ENCODE peak calls at places on chromosomes 12 and 14, in nine cellular contexts. T is neural progenitor cell, Y is lung, B is right atrium auricular region, X is uterus, J is foreskin keratinocyte, L is psoas muscle, A is breast epithelium, V is transverse colon. U is an unnamed sample.

GRCh38 chr12:105672576-105672975 is 342.1 kb downstream of the C12orf75 start:
- DNase-seq in T (no peak), Y (peak; percentile 42), B (peak; percentile 85), X (peak; percentile 71), J (no peak), L (peak; percentile 60), A (no peak), V (peak; percentile 41), U (no peak)

GRCh38 chr12:104828015-104828414 is 130.1 kb downstream of the SLC41A2 start:
- DNase-seq in T (no peak), Y (no peak), B (no peak), X (no peak), J (no peak), L (no peak), A (no peak), V (no peak), U (no peak)

GRCh38 chr12:40106655-40107054 is 774 bp upstream of the SLC2A13 start:
- DNase-seq in T (no peak), Y (no peak), B (no peak), X (no peak), J (no peak), L (no peak), A (no peak), V (no peak), U (no peak)

GRCh38 chr12:130768120-130768519 is 52.0 kb upstream of the RIMBP2 start:
- DNase-seq in T (no peak), Y (no peak), B (no peak), X (no peak), J (peak; percentile 86), L (no peak), A (no peak), V (no peak), U (no peak)

GRCh38 chr12:121613424-121613823 is 12.9 kb upstream of the ORAI1 start:
- DNase-seq in T (no peak), Y (no peak), B (no peak), X (no peak), J (no peak), L (no peak), A (no peak), V (no peak), U (no peak)

GRCh38 chr12:39993261-39993660 is 112.6 kb downstream of the SLC2A13 start:
- DNase-seq in T (no peak), Y (no peak), B (no peak), X (no peak), J (no peak), L (no peak), A (no peak), V (no peak), U (no peak)

GRCh38 chr14:63269561-63270225 is 49.0 kb downstream of the GPHB5 start:
- DNase-seq in T (no peak), Y (no peak), B (no peak), X (peak; percentile 45), J (no peak), L (no peak), A (no peak), V (no peak), U (no peak)

GRCh38 chr14:59067135-59067894 is 121.2 kb upstream of the DAAM1 start:
- DNase-seq in T (no peak), Y (no peak), B (no peak), X (no peak), J (peak; percentile 54), L (no peak), A (no peak), V (peak; percentile 19), U (no peak)

GRCh38 chr14:61145903-61146411 is 135.2 kb downstream of the TMEM30B start:
- DNase-seq in T (peak; percentile 11), Y (peak; percentile 26), B (no peak), X (no peak), J (peak; percentile 74), L (no peak), A (no peak), V (no peak), U (no peak)

GRCh38 chr12:57887631-57888406 is 41.3 kb upstream of the CTDSP2 start:
- DNase-seq in T (no peak), Y (peak; percentile 33), B (no peak), X (peak; percentile 59), J (peak; percentile 55), L (no peak), A (no peak), V (peak; percentile 31), U (no peak)

GRCh38 chr12:113473942-113474341 is 2.3 kb upstream of the LHX5 start:
- DNase-seq in T (peak; percentile 72), Y (no peak), B (no peak), X (no peak), J (no peak), L (no peak), A (no peak), V (no peak), U (no peak)

GRCh38 chr12:100248886-100249285 is 18.0 kb downstream of the DEPDC4 start:
- DNase-seq in T (no peak), Y (no peak), B (no peak), X (no peak), J (no peak), L (no peak), A (no peak), V (no peak), U (no peak)

GRCh38 chr12:15854916-15855315 is 27.3 kb upstream of the STRAP start:
- DNase-seq in T (peak; percentile 74), Y (no peak), B (no peak), X (no peak), J (no peak), L (no peak), A (no peak), V (no peak), U (no peak)

GRCh38 chr12:6438345-6438744 is 6.4 kb upstream of the CD27 start:
- DNase-seq in T (no peak), Y (no peak), B (no peak), X (no peak), J (no peak), L (no peak), A (no peak), V (no peak), U (no peak)

DNA sequence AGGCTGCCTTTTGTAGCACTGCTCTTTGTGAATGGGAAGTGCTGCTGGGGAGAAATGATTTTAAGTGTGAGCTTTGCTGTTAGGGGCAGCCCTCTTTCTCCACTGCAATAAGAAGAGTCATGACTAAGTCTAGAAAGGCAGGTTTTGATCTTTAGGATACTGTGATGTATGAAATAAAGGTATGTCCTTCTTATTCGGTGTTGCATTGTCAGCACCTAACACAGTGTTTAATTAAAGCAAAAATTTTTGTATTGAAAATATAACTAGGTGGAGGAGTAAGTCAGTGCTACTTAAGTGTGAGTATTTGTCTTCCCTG is 81.5 kb downstream of the ETV6 start:
- DNase-seq in T (no peak), Y (no peak), B (no peak), X (no peak), J (no peak), L (no peak), A (no peak), V (no peak), U (no peak)
- H3K27ac ChIP-seq in T (no peak overlapping the region), Y (peak overlapping the region; percentile 84), B (no peak overlapping the region), X (no peak overlapping the region), J (no peak overlapping the region), L (no peak overlapping the region), A (peak overlapping the region; percentile 89), V (peak overlapping the region; percentile 84), U (no peak overlapping the region)

GRCh38 chr12:56260921-56261320 is 2.7 kb upstream of the ANKRD52 start:
- DNase-seq in T (no peak), Y (no peak), B (no peak), X (no peak), J (no peak), L (no peak), A (no peak), V (no peak), U (no peak)

GRCh38 chr12:56258068-56258819 is at the start of gene ANKRD52:
- DNase-seq in T (peak; percentile 94), Y (peak; percentile 71), B (peak; percentile 73), X (peak; percentile 75), J (peak; percentile 25), L (peak; percentile 82), A (no peak), V (peak; percentile 81), U (peak; percentile 73)

GRCh38 chr12:56258820-56259183 is 618 bp upstream of the ANKRD52 start:
- DNase-seq in T (no peak), Y (no peak), B (no peak), X (no peak), J (no peak), L (no peak), A (no peak), V (no peak), U (no peak)

GRCh38 chr12:56260380-56260779 is 2.2 kb upstream of the ANKRD52 start:
- DNase-seq in T (no peak), Y (no peak), B (no peak), X (no peak), J (no peak), L (no peak), A (no peak), V (no peak), U (no peak)

GRCh38 chr12:56261503-56262230 is 3.5 kb upstream of the ANKRD52 start:
- DNase-seq in T (no peak), Y (no peak), B (no peak), X (no peak), J (peak; percentile 91), L (no peak), A (no peak), V (peak; percentile 38), U (no peak)
- H3K27ac ChIP-seq in T (no peak overlapping the region), Y (no peak overlapping the region), B (no peak overlapping the region), X (no peak overlapping the region), J (peak overlapping the region; percentile 68), L (peak overlapping the region; percentile 83), A (no peak overlapping the region), V (no peak overlapping the region), U (no peak overlapping the region)

GRCh38 chr14:34012369-34012768 is 61.5 kb upstream of the EGLN3 start:
- DNase-seq in T (no peak), Y (no peak), B (no peak), X (no peak), J (no peak), L (no peak), A (no peak), V (no peak), U (no peak)
- H3K27ac ChIP-seq in T (no peak overlapping the region), Y (no peak overlapping the region), B (no peak overlapping the region), X (no peak overlapping the region), J (no peak overlapping the region), L (no peak overlapping the region), A (no peak overlapping the region), V (no peak overlapping the region), U (no peak overlapping the region)

GRCh38 chr12:77992760-77993159 is 162.1 kb downstream of the NAV3 start:
- DNase-seq in T (no peak), Y (no peak), B (no peak), X (no peak), J (no peak), L (no peak), A (no peak), V (no peak), U (no peak)

GRCh38 chr12:77998236-77998786 is 167.6 kb downstream of the NAV3 start:
- DNase-seq in T (no peak), Y (no peak), B (no peak), X (no peak), J (no peak), L (no peak), A (no peak), V (no peak), U (no peak)

GRCh38 chr12:77995436-77996167 is 164.9 kb downstream of the NAV3 start:
- DNase-seq in T (no peak), Y (no peak), B (no peak), X (no peak), J (peak; percentile 78), L (no peak), A (no peak), V (no peak), U (no peak)

GRCh38 chr12:77996670-77997069 is 166.0 kb downstream of the NAV3 start:
- DNase-seq in T (no peak), Y (no peak), B (no peak), X (no peak), J (no peak), L (no peak), A (no peak), V (no peak), U (no peak)

GRCh38 chr12:77993658-77994057 is 163.0 kb downstream of the NAV3 start:
- DNase-seq in T (no peak), Y (no peak), B (no peak), X (no peak), J (no peak), L (no peak), A (no peak), V (no peak), U (no peak)
- H3K27ac ChIP-seq in T (no peak overlapping the region), Y (no peak overlapping the region), B (no peak overlapping the region), X (no peak overlapping the region), J (no peak overlapping the region), L (no peak overlapping the region), A (no peak overlapping the region), V (no peak overlapping the region), U (peak overlapping the region; percentile 55)